ENCODE peak calls at places on chromosomes 1 and 21, in four cellular contexts. B is astrocyte of the spinal cord, O is mesothelial cell of epicardium, V is AG09319. J is an unnamed sample.

GRCh38 chr1:199981584-199981983 is 45.9 kb upstream of the NR5A2 start:
- DNase-seq in V (no peak), O (no peak), B (no peak), J (no peak)

GRCh38 chr21:29441651-29442050 is 142.9 kb downstream of the BACH1 start:
- DNase-seq in O (no peak), B (peak), V (no peak), J (no peak)

GRCh38 chr1:91864017-91864700 is 21.8 kb downstream of the TGFBR3 start:
- DNase-seq in B (peak), O (no peak), V (no peak), J (no peak)

GRCh38 chr1:197081117-197081753 is 14.2 kb upstream of the F13B start:
- DNase-seq in V (no peak), O (no peak), B (no peak), J (no peak)

GRCh38 chr1:77513839-77514763 is 168.4 kb downstream of the ZZZ3 start:
- DNase-seq in V (peak), O (no peak), B (peak), J (no peak)

GRCh38 chr1:76035053-76035452 is 39.5 kb upstream of the ST6GALNAC3 start:
- DNase-seq in V (no peak), B (no peak), O (no peak), J (no peak)

GRCh38 chr1:201711101-201711597 is 117.8 kb upstream of the IPO9 start:
- DNase-seq in B (peak), O (no peak), V (no peak), J (no peak)

GRCh38 chr1:172978595-172978994 is 72.1 kb downstream of the TNFSF18 start:
- DNase-seq in V (no peak), O (no peak), B (no peak), J (no peak)

GRCh38 chr1:220274122-220274855 is 2.0 kb upstream of the RAB3GAP2 start:
- DNase-seq in O (no peak), V (no peak), B (peak), J (no peak)

GRCh38 chr21:44530221-44530902 is 9.6 kb downstream of the KRTAP10-1 start:
- DNase-seq in V (no peak), B (no peak), O (no peak), J (no peak)

DNA sequence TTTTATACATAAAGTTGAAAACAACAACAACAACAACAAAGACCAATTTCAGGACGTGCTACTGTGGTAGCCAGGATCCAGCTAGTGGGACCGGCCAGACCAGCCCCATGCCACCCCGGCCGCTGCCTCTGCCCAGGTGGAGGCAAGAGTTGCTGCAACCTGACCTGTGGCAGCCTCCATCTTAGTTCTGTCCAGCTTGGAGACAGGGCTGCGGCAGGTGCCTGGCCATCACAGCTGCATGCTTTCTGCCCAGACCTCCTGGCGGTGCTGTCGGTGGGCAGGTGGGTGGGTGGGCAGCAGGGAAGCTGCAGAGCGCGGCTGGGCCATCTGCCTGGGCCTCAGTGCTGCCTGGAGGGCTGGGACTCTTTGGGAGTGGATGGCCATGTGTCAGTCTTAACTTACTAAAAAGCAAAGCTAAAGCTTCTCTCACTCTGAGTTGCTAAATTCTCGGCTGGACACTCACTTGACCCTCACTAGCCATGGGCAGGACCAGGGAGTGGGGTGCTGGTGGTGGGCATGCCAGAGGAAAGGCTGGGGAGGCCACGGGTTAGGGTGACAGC is 38.6 kb downstream of the KIAA1614 start:
- DNase-seq in V (no peak), B (no peak), O (no peak), J (no peak)
- TF ChIP-seq CTCF in V (no peak), B (no peak), O (no peak), J (no peak)

DNA sequence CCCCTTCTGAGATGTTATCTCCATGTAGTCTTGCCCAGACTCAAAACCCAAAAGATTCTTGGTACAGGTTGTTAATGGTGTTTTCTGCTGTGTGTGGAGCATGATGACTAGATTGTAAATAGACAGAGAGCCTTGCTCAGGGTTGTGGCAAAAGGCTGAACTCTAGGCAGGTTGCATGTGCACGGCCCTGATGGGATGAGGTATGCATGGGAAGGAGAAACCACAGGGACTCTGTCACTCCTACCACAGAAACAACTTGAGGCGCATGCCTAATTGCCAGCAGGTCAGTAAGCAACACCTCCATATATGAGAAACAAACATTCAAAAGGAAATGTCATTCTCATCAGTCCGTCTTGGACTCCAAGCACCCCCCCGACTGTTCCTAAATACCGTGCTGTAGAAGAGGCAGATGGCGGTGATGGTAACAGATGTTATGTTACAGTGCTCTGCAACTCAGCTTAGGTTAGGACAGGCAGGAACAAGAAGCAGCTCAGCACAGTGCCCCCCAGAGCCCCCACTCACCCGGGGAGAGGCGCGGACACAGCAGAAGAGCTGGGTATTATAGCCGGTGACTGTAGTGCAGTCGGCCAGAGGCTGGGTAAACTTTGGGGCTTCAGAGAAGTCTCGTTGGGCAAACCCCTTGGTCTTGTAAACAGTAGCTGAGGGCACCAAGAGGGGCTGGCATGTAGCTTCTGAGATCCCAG is 10.9 kb downstream of the MYBPHL start:
- DNase-seq in B (no peak), O (no peak), V (no peak), J (peak)
- TF ChIP-seq CTCF in B (no peak), O (no peak), V (no peak), J (peak)

DNA sequence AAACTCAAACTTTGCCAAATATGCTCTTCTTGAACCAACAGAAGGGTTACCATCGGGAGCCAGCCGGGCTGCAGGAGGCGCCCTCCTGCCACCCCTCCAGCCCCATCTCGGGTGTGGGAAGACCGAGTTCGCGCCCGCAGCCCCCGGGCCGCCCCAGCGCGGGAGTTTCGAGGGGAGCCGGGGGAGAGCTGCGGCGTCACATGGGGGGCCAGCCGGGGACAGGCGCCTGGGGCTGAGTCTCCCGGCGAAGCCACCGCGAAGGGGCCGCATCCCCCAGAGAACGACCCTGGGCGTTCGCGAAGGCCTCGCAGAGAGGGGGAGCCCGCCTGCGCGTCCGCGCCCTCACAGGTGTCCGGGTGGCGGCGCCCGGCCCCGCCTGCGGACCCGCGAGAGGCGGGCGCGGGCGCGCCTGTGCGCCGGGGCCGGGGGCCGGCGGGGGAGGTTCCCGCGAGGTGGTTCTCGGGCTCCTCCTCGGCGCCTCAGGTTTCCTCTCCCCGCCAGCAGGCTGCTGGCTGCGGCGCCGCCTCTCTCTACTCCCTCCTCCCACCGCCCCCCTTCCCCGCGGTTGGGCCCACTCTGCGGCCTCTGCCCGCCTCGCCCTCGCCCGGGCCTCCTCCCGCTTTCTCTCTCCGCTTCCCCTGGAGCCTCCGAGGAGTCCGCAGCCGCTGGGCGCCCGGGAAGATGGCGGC is at the start of gene RAVER2:
- DNase-seq in B (peak), V (peak), O (peak), J (no peak)
- TF ChIP-seq CTCF in B (peak), V (peak), O (no peak), J (peak)

DNA sequence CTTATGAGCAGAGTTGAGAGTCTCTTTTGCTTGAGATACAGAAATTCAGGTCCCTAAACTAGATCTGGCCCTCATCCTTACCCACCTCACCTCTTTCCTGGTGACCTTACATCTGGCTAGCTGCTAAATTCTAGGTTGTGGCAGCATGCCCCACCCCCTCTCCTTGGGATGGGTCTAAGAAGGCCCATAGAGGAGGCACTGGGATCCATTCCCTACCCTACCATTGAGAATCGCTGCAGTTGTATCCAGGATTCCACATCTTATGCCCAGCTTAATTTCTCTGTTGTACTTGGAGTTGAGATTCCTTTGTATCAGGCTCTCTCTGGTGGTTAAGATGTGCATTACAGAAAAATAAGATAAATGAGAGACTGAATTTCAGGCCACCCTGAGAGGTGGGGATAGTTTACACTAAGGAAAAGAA is 9.5 kb upstream of the TMEM39B start:
- DNase-seq in B (peak), V (no peak), O (no peak), J (peak)
- TF ChIP-seq CTCF in B (peak), V (peak), O (peak), J (peak)

J was measured in D721Med.